ENCODE peak calls at places on chromosomes 1 and 21, in four cellular contexts. J, T, O and X are unnamed samples.

GRCh38 chr1:224579526-224579925 is 36.6 kb upstream of the CNIH3 start:
- DNase-seq in J (no peak), T (no peak), O (no peak), X (no peak)

GRCh38 chr1:230243583-230244377 is 176.7 kb downstream of the GALNT2 start:
- DNase-seq in J (no peak), T (no peak), O (no peak), X (no peak)

GRCh38 chr1:243465738-243466137 is 209.9 kb downstream of the SDCCAG8 start:
- DNase-seq in J (no peak), T (no peak), O (no peak), X (no peak)

GRCh38 chr1:175158133-175158532 is 34.4 kb downstream of the KIAA0040 start:
- DNase-seq in J (no peak), T (no peak), O (no peak), X (no peak)

GRCh38 chr1:175192111-175192629 is 406 bp downstream of the KIAA0040 start:
- DNase-seq in J (no peak), T (no peak), O (peak; percentile 82), X (peak; percentile 88)

GRCh38 chr1:105427543-105427942 is 1628.9 kb upstream of the PRMT6 start:
- DNase-seq in J (no peak), T (no peak), O (no peak), X (peak; percentile 9)

GRCh38 chr1:225467193-225468020 is 39.6 kb upstream of the LBR start:
- DNase-seq in J (no peak), T (peak; percentile 57), O (peak; percentile 78), X (no peak)

GRCh38 chr1:162633327-162633762 is 1.1 kb downstream of the DDR2 start:
- DNase-seq in J (no peak), T (no peak), O (no peak), X (no peak)

GRCh38 chr21:36976882-36977651 is 10.6 kb upstream of the HLCS start:
- DNase-seq in J (peak; percentile 73), T (no peak), O (peak; percentile 35), X (peak; percentile 90)

GRCh38 chr1:35573198-35573775 is at the start of gene TFAP2E:
- DNase-seq in J (no peak), T (no peak), O (no peak), X (peak; percentile 67)

GRCh38 chr21:26405735-26406361 is 167.2 kb downstream of the CYYR1 start:
- DNase-seq in J (no peak), T (no peak), O (no peak), X (peak; percentile 82)

GRCh38 chr1:22229374-22229773 is 86.5 kb upstream of the WNT4 start:
- DNase-seq in J (no peak), T (no peak), O (no peak), X (no peak)

GRCh38 chr1:42096565-42096964 is 56.6 kb upstream of the GUCA2B start:
- DNase-seq in J (no peak), T (no peak), O (no peak), X (no peak)

GRCh38 chr21:31184462-31184861 is 146.2 kb upstream of the KRTAP19-8 start:
- DNase-seq in J (no peak), T (no peak), O (no peak), X (no peak)

GRCh38 chr1:9715536-9716226 is 64.2 kb downstream of the PIK3CD start:
- DNase-seq in J (no peak), T (no peak), O (no peak), X (peak; percentile 10)

GRCh38 chr1:215568287-215568692 is 1.2 kb downstream of the KCTD3 start:
- DNase-seq in J (no peak), T (no peak), O (no peak), X (peak; percentile 77)

GRCh38 chr1:175742790-175743459 is 470 bp downstream of the TNR start:
- DNase-seq in J (peak; percentile 14), T (no peak), O (peak; percentile 6), X (peak; percentile 5)